ENCODE peak calls at places on chromosomes 3 and 15, in five cellular contexts. One of them, this sample, is unnamed.

GRCh38 chr3:123119802-123120201 is 53.0 kb downstream of the PDIA5 start:
- DNase-seq in H1: no peak
- DNase-seq in HepG2: no peak
- DNase-seq in K562: no peak
- DNase-seq in GM12878: no peak
- DNase-seq in this sample: no peak

GRCh38 chr3:182908471-182908870 is 71.9 kb downstream of the DCUN1D1 start:
- DNase-seq in H1: no peak
- DNase-seq in HepG2: no peak
- DNase-seq in K562: no peak
- DNase-seq in GM12878: no peak
- DNase-seq in this sample: no peak

GRCh38 chr3:136932518-136932917 is 25.3 kb upstream of the IL20RB start:
- DNase-seq in H1: no peak
- DNase-seq in HepG2: no peak
- DNase-seq in K562: no peak
- DNase-seq in GM12878: no peak
- DNase-seq in this sample: no peak

GRCh38 chr15:43239732-43240491 is 19.1 kb upstream of the EPB42 start:
- DNase-seq in H1: no peak
- DNase-seq in HepG2: peak
- DNase-seq in K562: no peak
- DNase-seq in GM12878: no peak
- DNase-seq in this sample: peak

GRCh38 chr15:64146885-64147681 is 4.4 kb upstream of the SNX22 start:
- DNase-seq in H1: no peak
- DNase-seq in HepG2: peak
- DNase-seq in K562: peak
- DNase-seq in GM12878: no peak
- DNase-seq in this sample: no peak

GRCh38 chr3:136120373-136121348 is 75.5 kb downstream of the MSL2 start:
- DNase-seq in H1: no peak
- DNase-seq in HepG2: no peak
- DNase-seq in K562: no peak
- DNase-seq in GM12878: no peak
- DNase-seq in this sample: no peak

GRCh38 chr3:31908391-31909097 is 72.5 kb downstream of the OSBPL10 start:
- DNase-seq in H1: no peak
- DNase-seq in HepG2: peak
- DNase-seq in K562: no peak
- DNase-seq in GM12878: no peak
- DNase-seq in this sample: no peak

GRCh38 chr15:35696767-35697231 is 150.8 kb upstream of the DPH6 start:
- DNase-seq in H1: no peak
- DNase-seq in HepG2: peak
- DNase-seq in K562: no peak
- DNase-seq in GM12878: no peak
- DNase-seq in this sample: no peak

GRCh38 chr15:67063689-67064606 is 1.5 kb upstream of the SMAD3 start:
- DNase-seq in H1: peak
- DNase-seq in HepG2: peak
- DNase-seq in K562: peak
- DNase-seq in GM12878: no peak
- DNase-seq in this sample: no peak

GRCh38 chr3:175916151-175916946 is 1057.2 kb downstream of the NAALADL2 start:
- DNase-seq in H1: no peak
- DNase-seq in HepG2: no peak
- DNase-seq in K562: no peak
- DNase-seq in GM12878: no peak
- DNase-seq in this sample: no peak

GRCh38 chr3:46662771-46663551 is 30.5 kb downstream of the ALS2CL start:
- DNase-seq in H1: no peak
- DNase-seq in HepG2: no peak
- DNase-seq in K562: no peak
- DNase-seq in GM12878: no peak
- DNase-seq in this sample: no peak

GRCh38 chr3:56424885-56425284 is 43.4 kb downstream of the ERC2 start:
- DNase-seq in H1: no peak
- DNase-seq in HepG2: no peak
- DNase-seq in K562: no peak
- DNase-seq in GM12878: no peak
- DNase-seq in this sample: no peak

GRCh38 chr15:78808550-78808949 is 2.7 kb downstream of the ADAMTS7 start:
- DNase-seq in H1: no peak
- DNase-seq in HepG2: peak
- DNase-seq in K562: peak
- DNase-seq in GM12878: no peak
- DNase-seq in this sample: no peak

GRCh38 chr3:377158-377561 is 180.6 kb downstream of the CHL1 start:
- DNase-seq in H1: no peak
- DNase-seq in HepG2: peak
- DNase-seq in K562: no peak
- DNase-seq in GM12878: no peak
- DNase-seq in this sample: no peak

GRCh38 chr3:18194431-18194830 is 230.7 kb downstream of the SATB1 start:
- DNase-seq in H1: no peak
- DNase-seq in HepG2: no peak
- DNase-seq in K562: no peak
- DNase-seq in GM12878: no peak
- DNase-seq in this sample: peak

GRCh38 chr3:129119365-129120100 is 2.1 kb downstream of the RAB43 start:
- DNase-seq in H1: no peak
- DNase-seq in HepG2: peak
- DNase-seq in K562: no peak
- DNase-seq in GM12878: no peak
- DNase-seq in this sample: peak

GRCh38 chr3:129441782-129442181 is 1.8 kb downstream of the IFT122 start:
- DNase-seq in H1: no peak
- DNase-seq in HepG2: no peak
- DNase-seq in K562: no peak
- DNase-seq in GM12878: no peak
- DNase-seq in this sample: peak

GRCh38 chr15:48850648-48851047 is 27.3 kb upstream of the EID1 start:
- DNase-seq in H1: no peak
- DNase-seq in HepG2: no peak
- DNase-seq in K562: no peak
- DNase-seq in GM12878: no peak
- DNase-seq in this sample: no peak

GRCh38 chr3:67461667-67462142 is 192.7 kb downstream of the SUCLG2 start:
- DNase-seq in H1: no peak
- DNase-seq in HepG2: no peak
- DNase-seq in K562: no peak
- DNase-seq in GM12878: no peak
- DNase-seq in this sample: no peak

GRCh38 chr15:27820722-27821121 is 278.4 kb downstream of the OCA2 start:
- DNase-seq in H1: no peak
- DNase-seq in HepG2: no peak
- DNase-seq in K562: no peak
- DNase-seq in GM12878: no peak
- DNase-seq in this sample: no peak

GRCh38 chr15:52527898-52528464 is 699 bp downstream of the MYO5A start:
- DNase-seq in H1: no peak
- DNase-seq in HepG2: no peak
- DNase-seq in K562: no peak
- DNase-seq in GM12878: no peak
- DNase-seq in this sample: no peak

GRCh38 chr3:149480326-149481017 is 6.0 kb downstream of the TM4SF4 start:
- DNase-seq in H1: peak
- DNase-seq in HepG2: peak
- DNase-seq in K562: peak
- DNase-seq in GM12878: peak
- DNase-seq in this sample: peak

GRCh38 chr3:171994646-171995441 is 44.5 kb upstream of the FNDC3B start:
- DNase-seq in H1: no peak
- DNase-seq in HepG2: peak
- DNase-seq in K562: no peak
- DNase-seq in GM12878: no peak
- DNase-seq in this sample: no peak

GRCh38 chr3:178947738-178948137 is 123.9 kb downstream of the ZMAT3 start:
- DNase-seq in H1: no peak
- DNase-seq in HepG2: no peak
- DNase-seq in K562: no peak
- DNase-seq in GM12878: no peak
- DNase-seq in this sample: no peak

GRCh38 chr3:31358473-31359075 is 174.2 kb upstream of the STT3B start:
- DNase-seq in H1: no peak
- DNase-seq in HepG2: no peak
- DNase-seq in K562: no peak
- DNase-seq in GM12878: no peak
- DNase-seq in this sample: no peak

GRCh38 chr3:98561727-98562521 is 30.1 kb downstream of the GPR15 start:
- DNase-seq in H1: no peak
- DNase-seq in HepG2: no peak
- DNase-seq in K562: no peak
- DNase-seq in GM12878: no peak
- DNase-seq in this sample: no peak

GRCh38 chr15:73273181-73274002 is 95.4 kb downstream of the HCN4 start:
- DNase-seq in H1: peak
- DNase-seq in HepG2: peak
- DNase-seq in K562: peak
- DNase-seq in GM12878: no peak
- DNase-seq in this sample: no peak

GRCh38 chr3:30657914-30658313 is 51.5 kb downstream of the TGFBR2 start:
- DNase-seq in H1: no peak
- DNase-seq in HepG2: no peak
- DNase-seq in K562: no peak
- DNase-seq in GM12878: no peak
- DNase-seq in this sample: no peak

GRCh38 chr15:66027268-66027806 is 158.0 kb downstream of the RAB11A start:
- DNase-seq in H1: no peak
- DNase-seq in HepG2: no peak
- DNase-seq in K562: no peak
- DNase-seq in GM12878: no peak
- DNase-seq in this sample: no peak

GRCh38 chr3:68057637-68058320 is 403.4 kb upstream of the SUCLG2 start:
- DNase-seq in H1: no peak
- DNase-seq in HepG2: no peak
- DNase-seq in K562: no peak
- DNase-seq in GM12878: no peak
- DNase-seq in this sample: no peak

GRCh38 chr15:59371458-59372351 is 966 bp downstream of the MYO1E start:
- DNase-seq in H1: no peak
- DNase-seq in HepG2: no peak
- DNase-seq in K562: no peak
- DNase-seq in GM12878: no peak
- DNase-seq in this sample: no peak

GRCh38 chr3:197031315-197032285 is 2.0 kb upstream of the MELTF start:
- DNase-seq in H1: no peak
- DNase-seq in HepG2: peak
- DNase-seq in K562: peak
- DNase-seq in GM12878: no peak
- DNase-seq in this sample: peak

GRCh38 chr3:150174179-150174578 is 203.5 kb upstream of the PFN2 start:
- DNase-seq in H1: no peak
- DNase-seq in HepG2: no peak
- DNase-seq in K562: no peak
- DNase-seq in GM12878: no peak
- DNase-seq in this sample: no peak

GRCh38 chr3:194107126-194107525 is 28.8 kb upstream of the HES1 start:
- DNase-seq in H1: no peak
- DNase-seq in HepG2: no peak
- DNase-seq in K562: no peak
- DNase-seq in GM12878: no peak
- DNase-seq in this sample: no peak
- TF ChIP-seq GABPA in H1: no peak
- TF ChIP-seq GABPA in HepG2: no peak
- TF ChIP-seq GABPA in K562: no peak
- TF ChIP-seq GABPA in GM12878: no peak
- TF ChIP-seq GABPA in this sample: no peak

GRCh38 chr3:9409981-9410849 is 12.8 kb downstream of the SETD5 start:
- DNase-seq in H1: no peak
- DNase-seq in HepG2: no peak
- DNase-seq in K562: no peak
- DNase-seq in GM12878: no peak
- DNase-seq in this sample: no peak
- H3K27ac ChIP-seq in H1: no peak
- H3K27ac ChIP-seq in HepG2: no peak
- H3K27ac ChIP-seq in K562: peak
- H3K27ac ChIP-seq in GM12878: no peak
- H3K27ac ChIP-seq in this sample: peak

GRCh38 chr3:4340411-4341335 is 37.5 kb downstream of the SETMAR start:
- DNase-seq in H1: no peak
- DNase-seq in HepG2: no peak
- DNase-seq in K562: peak
- DNase-seq in GM12878: no peak
- DNase-seq in this sample: peak
- TF ChIP-seq GABPA in H1: no peak
- TF ChIP-seq GABPA in HepG2: no peak
- TF ChIP-seq GABPA in K562: peak
- TF ChIP-seq GABPA in GM12878: no peak
- TF ChIP-seq GABPA in this sample: no peak

DNA sequence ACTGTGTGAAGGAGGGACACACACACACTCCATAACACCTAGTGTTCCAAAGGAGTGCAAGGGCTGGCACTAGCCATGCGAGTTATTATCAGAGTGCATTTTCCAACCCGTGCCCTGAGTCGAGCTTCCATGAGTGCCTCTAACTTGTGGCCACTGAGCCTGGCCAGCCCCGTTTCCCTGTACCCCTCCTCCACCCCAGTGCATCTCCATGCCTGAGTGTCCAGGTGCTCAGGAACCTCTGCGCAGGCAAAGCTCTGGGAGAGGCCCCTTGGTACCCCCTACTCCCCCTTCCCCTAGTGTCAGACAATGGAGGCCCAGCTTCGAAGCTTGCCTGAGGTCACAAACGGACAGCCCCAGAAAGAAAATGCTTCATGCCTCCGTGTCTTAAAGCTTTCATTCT is 45.2 kb upstream of the HES1 start:
- DNase-seq in H1: no peak
- DNase-seq in HepG2: no peak
- DNase-seq in K562: no peak
- DNase-seq in GM12878: no peak
- DNase-seq in this sample: no peak
- H3K27ac ChIP-seq in H1: no peak
- H3K27ac ChIP-seq in HepG2: no peak
- H3K27ac ChIP-seq in K562: peak
- H3K27ac ChIP-seq in GM12878: no peak
- H3K27ac ChIP-seq in this sample: no peak

DNA sequence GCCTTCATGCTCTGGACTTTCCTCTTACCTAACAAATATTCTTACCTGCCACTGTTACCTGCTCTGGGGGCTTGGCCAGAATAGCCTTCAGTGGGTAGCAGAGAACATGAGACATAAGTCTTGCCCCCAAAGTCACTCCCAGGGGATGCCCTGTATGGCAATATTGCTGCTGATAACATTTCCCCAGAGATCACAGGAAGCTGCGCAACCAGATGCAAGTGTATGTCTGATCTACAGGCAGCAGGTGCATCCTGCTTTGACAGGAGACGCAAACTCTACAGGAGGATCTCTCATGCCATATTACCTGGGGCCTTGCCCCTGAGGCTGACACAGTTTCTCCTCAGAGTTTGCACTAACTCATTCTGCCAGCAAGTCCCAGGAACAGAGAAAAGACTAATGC is 174.4 kb upstream of the LPP start:
- DNase-seq in H1: no peak
- DNase-seq in HepG2: no peak
- DNase-seq in K562: no peak
- DNase-seq in GM12878: no peak
- DNase-seq in this sample: no peak
- TF ChIP-seq GABPA in H1: no peak
- TF ChIP-seq GABPA in HepG2: no peak
- TF ChIP-seq GABPA in K562: no peak
- TF ChIP-seq GABPA in GM12878: no peak
- TF ChIP-seq GABPA in this sample: no peak